ENCODE peak calls at places on chromosomes 12 and 14, in five cellular contexts. B is fibroblast of the aortic adventitia, Q is nephron progenitor cell, I is endothelial cell of umbilical vein, L is neural crest cell. U is an unnamed sample.

GRCh38 chr12:111444314-111444705 is 38.6 kb downstream of the SH2B3 start:
- DNase-seq in I (no peak), Q (no peak), L (no peak), B (no peak), U (no peak)

GRCh38 chr12:113899844-113900471 is 66.2 kb downstream of the RBM19 start:
- DNase-seq in B (no peak), I (no peak), L (peak), Q (no peak), U (no peak)

GRCh38 chr12:22283006-22283506 is 51.5 kb downstream of the ST8SIA1 start:
- DNase-seq in L (no peak), Q (no peak), I (peak), B (peak), U (peak)

GRCh38 chr12:60072911-60073310 is 477.1 kb downstream of the SLC16A7 start:
- DNase-seq in Q (no peak), L (no peak), B (peak), I (peak), U (peak)

GRCh38 chr12:52119398-52120254 is 40.1 kb downstream of the SMIM41 start:
- DNase-seq in I (peak), B (peak), Q (peak), L (peak), U (peak)

GRCh38 chr12:95248604-95249355 is 31.2 kb downstream of the VEZT start:
- DNase-seq in I (peak), L (no peak), B (peak), Q (no peak), U (peak)

GRCh38 chr12:106205208-106206069 is 42.4 kb downstream of the CKAP4 start:
- DNase-seq in L (no peak), I (no peak), B (no peak), Q (no peak), U (no peak)

GRCh38 chr14:98393527-98393926 is 878.5 kb downstream of the BCL11B start:
- DNase-seq in L (no peak), B (no peak), Q (no peak), I (no peak), U (no peak)

GRCh38 chr12:112527501-112527900 is 108.8 kb downstream of the PTPN11 start:
- DNase-seq in B (no peak), L (no peak), I (no peak), Q (no peak), U (no peak)

GRCh38 chr14:77344597-77344996 is 23.8 kb downstream of the GSTZ1 start:
- DNase-seq in B (no peak), Q (no peak), L (no peak), I (no peak), U (no peak)

GRCh38 chr14:94876306-94876705 is 106.4 kb upstream of the GSC start:
- DNase-seq in B (no peak), Q (no peak), I (no peak), L (no peak), U (no peak)

GRCh38 chr12:123934829-123935228 is 37.8 kb downstream of the CCDC92 start:
- DNase-seq in Q (no peak), L (no peak), B (no peak), I (no peak), U (peak)

GRCh38 chr14:100408350-100409015 is 85.3 kb downstream of the SLC25A47 start:
- DNase-seq in Q (no peak), I (no peak), B (no peak), L (no peak), U (peak)

GRCh38 chr14:66288511-66288910 is 197.7 kb upstream of the CCDC196 start:
- DNase-seq in B (no peak), L (no peak), Q (no peak), I (no peak), U (no peak)

GRCh38 chr14:68248481-68249255 is 429.1 kb downstream of the RAD51B start:
- DNase-seq in L (peak), B (peak), I (peak), Q (peak), U (peak)

GRCh38 chr14:95533391-95533821 is 1.4 kb upstream of the GLRX5 start:
- DNase-seq in L (no peak), B (peak), I (peak), Q (no peak), U (peak)

GRCh38 chr12:85273411-85274075 is 6.5 kb upstream of the ALX1 start:
- DNase-seq in Q (peak), B (no peak), L (no peak), I (peak), U (no peak)

GRCh38 chr14:50113381-50113811 is 3.0 kb downstream of the VCPKMT start:
- DNase-seq in B (no peak), Q (no peak), L (no peak), I (no peak), U (no peak)

GRCh38 chr12:68971404-68971803 is 38.4 kb upstream of the CPM start:
- DNase-seq in L (no peak), B (peak), I (no peak), Q (no peak), U (peak)

GRCh38 chr14:78319826-78320635 is 149.9 kb downstream of the NRXN3 start:
- DNase-seq in Q (peak), B (no peak), I (no peak), L (no peak), U (no peak)

GRCh38 chr14:62689741-62690140 is 355.5 kb downstream of the KCNH5 start:
- DNase-seq in L (no peak), Q (no peak), B (no peak), I (no peak), U (no peak)

GRCh38 chr12:63495974-63496373 is 172.3 kb downstream of the DPY19L2 start:
- DNase-seq in L (no peak), B (no peak), I (no peak), Q (no peak), U (no peak)

GRCh38 chr12:64679487-64679983 is 69.2 kb downstream of the RASSF3 start:
- DNase-seq in I (peak), Q (no peak), B (peak), L (no peak), U (peak)

GRCh38 chr14:58327019-58327418 is 28.7 kb downstream of the ARID4A start:
- DNase-seq in Q (no peak), I (no peak), B (no peak), L (no peak), U (no peak)

GRCh38 chr14:58331111-58331510 is 32.8 kb downstream of the ARID4A start:
- DNase-seq in I (peak), Q (peak), B (peak), L (peak), U (peak)

GRCh38 chr14:58332514-58332913 is 34.2 kb downstream of the ARID4A start:
- DNase-seq in Q (no peak), B (no peak), I (no peak), L (no peak), U (no peak)
- TF ChIP-seq CTCF in Q (no peak), B (no peak), I (no peak), L (no peak), U (no peak)

GRCh38 chr14:81170829-81171195 is 49.9 kb downstream of the GTF2A1 start:
- DNase-seq in Q (no peak), L (no peak), I (no peak), B (no peak), U (no peak)
- TF ChIP-seq CTCF in Q (no peak), L (no peak), I (no peak), B (no peak), U (no peak)

GRCh38 chr14:22748188-22748587 is 18.3 kb upstream of the OXA1L start:
- DNase-seq in I (no peak), L (no peak), Q (no peak), B (no peak), U (no peak)

GRCh38 chr14:22753586-22753985 is 12.9 kb upstream of the OXA1L start:
- DNase-seq in I (no peak), Q (no peak), L (no peak), B (no peak), U (no peak)

GRCh38 chr14:22747769-22748168 is 18.7 kb upstream of the OXA1L start:
- DNase-seq in L (no peak), B (no peak), Q (no peak), I (no peak), U (no peak)

GRCh38 chr14:22752422-22752821 is 14.1 kb upstream of the OXA1L start:
- DNase-seq in Q (no peak), I (no peak), L (no peak), B (no peak), U (no peak)

GRCh38 chr14:22748691-22749090 is 17.8 kb upstream of the OXA1L start:
- DNase-seq in B (no peak), Q (no peak), I (no peak), L (no peak), U (no peak)
- TF ChIP-seq CTCF in B (no peak), Q (no peak), I (no peak), L (no peak), U (no peak)

GRCh38 chr12:44780221-44780770 is 95.8 kb downstream of the NELL2 start:
- DNase-seq in Q (no peak), L (no peak), B (no peak), I (no peak), U (no peak)

GRCh38 chr12:44779766-44780165 is 96.3 kb downstream of the NELL2 start:
- DNase-seq in Q (no peak), L (no peak), B (no peak), I (no peak), U (no peak)

GRCh38 chr12:44771485-44771884 is 104.6 kb downstream of the NELL2 start:
- DNase-seq in B (no peak), Q (no peak), L (no peak), I (no peak), U (no peak)

GRCh38 chr12:44775916-44776315 is 100.2 kb downstream of the NELL2 start:
- DNase-seq in Q (no peak), L (no peak), I (no peak), B (no peak), U (no peak)

DNA sequence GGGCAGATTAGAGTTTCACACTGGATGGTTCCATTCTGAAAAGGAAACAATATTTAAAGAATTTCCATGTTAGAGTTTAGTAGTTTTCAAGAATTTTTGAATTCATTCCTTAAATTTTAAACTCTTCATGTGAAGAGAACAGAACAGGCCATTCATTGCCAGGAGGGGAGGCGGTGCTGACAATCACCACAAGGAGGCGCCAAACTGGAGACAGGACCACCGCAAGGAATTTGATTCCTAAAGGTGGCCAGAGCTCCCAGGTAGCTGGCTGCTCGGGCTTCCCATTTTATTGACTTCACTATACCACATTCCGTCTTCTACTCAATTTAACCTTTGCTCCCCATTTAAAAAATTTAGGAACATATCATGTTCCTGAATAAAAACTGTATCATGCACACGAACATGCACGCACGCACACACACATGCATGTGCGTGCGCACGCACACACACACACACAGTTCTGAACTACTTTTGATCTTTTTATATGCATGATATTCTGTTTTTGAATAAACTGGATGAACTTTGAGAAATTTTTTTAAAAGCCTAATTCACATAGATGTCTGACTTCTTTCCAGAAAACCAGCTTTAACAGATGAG is 101.2 kb downstream of the NELL2 start:
- DNase-seq in Q (peak), B (peak), I (peak), L (peak), U (peak)
- TF ChIP-seq CTCF in Q (peak), B (peak), I (peak), L (peak), U (peak)

DNA sequence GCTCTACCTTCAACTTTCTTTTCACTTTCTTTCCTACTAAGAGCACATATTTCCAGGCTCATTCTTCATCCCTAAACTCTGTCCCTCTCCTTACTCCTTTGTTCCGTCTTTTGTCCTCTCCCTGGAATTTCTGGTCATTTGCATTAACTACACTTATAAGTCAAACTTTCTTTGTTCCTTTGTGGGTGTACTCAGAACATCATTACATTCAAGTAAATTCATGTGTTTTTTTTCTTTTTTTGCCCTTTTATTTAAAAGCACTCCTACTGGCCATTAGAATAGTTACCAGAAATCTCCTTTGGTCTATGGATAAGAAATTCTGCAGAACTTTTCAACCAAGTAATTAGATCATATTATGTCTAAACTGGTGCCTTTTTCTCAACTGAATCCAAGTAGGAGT is 802.6 kb downstream of the DIO2 start:
- DNase-seq in B (no peak), I (no peak), Q (no peak), L (no peak), U (no peak)
- TF ChIP-seq CTCF in B (no peak), I (no peak), Q (no peak), L (no peak), U (peak)

GRCh38 chr12:6049992-6050391 is 74.5 kb downstream of the VWF start:
- DNase-seq in L (no peak), I (no peak), B (no peak), Q (no peak), U (no peak)
- TF ChIP-seq CTCF in L (no peak), I (no peak), B (no peak), Q (no peak), U (no peak)

DNA sequence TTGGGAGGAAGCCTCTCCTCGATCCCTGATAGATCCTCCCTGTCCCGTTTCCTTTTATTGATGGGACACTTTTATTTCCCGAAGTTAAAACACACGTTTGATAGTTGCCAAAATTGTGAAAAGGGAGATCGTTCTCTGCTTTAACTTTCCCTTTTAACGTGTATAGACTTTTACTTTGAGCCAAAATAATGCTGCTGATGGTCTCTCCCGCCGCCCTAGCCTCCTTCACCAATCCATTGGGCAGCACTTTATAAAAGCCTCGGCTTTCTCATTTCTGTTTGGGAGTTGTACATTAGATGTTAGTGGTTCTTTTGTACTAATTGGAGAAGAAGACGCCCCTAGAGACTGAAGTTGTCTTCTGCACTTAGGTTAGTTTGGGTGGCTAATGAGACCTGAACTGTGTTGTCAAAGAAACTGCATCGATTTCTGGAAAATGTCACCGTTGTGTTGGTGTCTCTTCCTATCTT is 1.4 kb downstream of the TMTC2 start:
- DNase-seq in L (no peak), I (peak), B (peak), Q (no peak), U (peak)
- TF ChIP-seq CTCF in L (peak), I (no peak), B (no peak), Q (no peak), U (peak)

GRCh38 chr12:100926669-100927248 is 132.2 kb downstream of the ANO4 start:
- DNase-seq in B (peak), Q (peak), I (peak), L (peak), U (peak)
- TF ChIP-seq CTCF in B (peak), Q (peak), I (no peak), L (peak), U (peak)

GRCh38 chr12:17079251-17079909 is 473.4 kb upstream of the LMO3 start:
- DNase-seq in L (no peak), I (no peak), B (no peak), Q (no peak), U (no peak)
- TF ChIP-seq CTCF in L (peak), I (no peak), B (no peak), Q (peak), U (no peak)